ENCODE peak calls at places on chromosomes 11 and 22, in seven cellular contexts. M, U, F, E, D, V and N are unnamed samples.

GRCh38 chr22:37566329-37566837 is 6.1 kb downstream of the CDC42EP1 start:
- DNase-seq in M (no peak), U (no peak), F (no peak), E (no peak), D (peak), V (peak), N (no peak)

GRCh38 chr11:18233912-18234311 is 2.7 kb downstream of the SAA4 start:
- DNase-seq in M (no peak), U (no peak), F (no peak), E (no peak), D (no peak), V (no peak), N (no peak)

GRCh38 chr22:17266261-17266971 is 47.2 kb upstream of the ADA2 start:
- DNase-seq in M (peak), U (no peak), F (peak), E (no peak), D (no peak), V (peak), N (no peak)

GRCh38 chr11:27557223-27557622 is 50.7 kb upstream of the LIN7C start:
- DNase-seq in M (no peak), U (no peak), F (no peak), E (no peak), D (no peak), V (no peak), N (no peak)

GRCh38 chr11:130830563-130830950 is 85.7 kb downstream of the SNX19 start:
- DNase-seq in M (no peak), U (no peak), F (no peak), E (no peak), D (no peak), V (peak), N (no peak)

GRCh38 chr22:24730864-24731263 is 43.7 kb downstream of the PIWIL3 start:
- DNase-seq in M (no peak), U (no peak), F (no peak), E (no peak), D (no peak), V (no peak), N (no peak)

GRCh38 chr11:46265764-46266163 is 11.7 kb upstream of the CREB3L1 start:
- DNase-seq in M (no peak), U (no peak), F (no peak), E (no peak), D (no peak), V (no peak), N (no peak)

GRCh38 chr22:43421914-43422615 is 10.3 kb downstream of the MPPED1 start:
- DNase-seq in M (no peak), U (no peak), F (no peak), E (no peak), D (no peak), V (no peak), N (no peak)

GRCh38 chr22:25403752-25404471 is 160.6 kb upstream of the GRK3 start:
- DNase-seq in M (no peak), U (no peak), F (peak), E (peak), D (no peak), V (peak), N (no peak)

GRCh38 chr11:19868281-19868821 is 155.7 kb downstream of the NAV2 start:
- DNase-seq in M (no peak), U (no peak), F (no peak), E (no peak), D (no peak), V (peak), N (peak)

GRCh38 chr11:69381681-69382130 is 87.8 kb downstream of the MYEOV start:
- DNase-seq in M (no peak), U (no peak), F (no peak), E (peak), D (no peak), V (no peak), N (no peak)

GRCh38 chr22:17172172-17172833 is 13.2 kb upstream of the HDHD5 start:
- DNase-seq in M (no peak), U (no peak), F (no peak), E (no peak), D (no peak), V (peak), N (no peak)

GRCh38 chr11:120128392-120129172 is 9.3 kb downstream of the TRIM29 start:
- DNase-seq in M (no peak), U (no peak), F (peak), E (peak), D (no peak), V (no peak), N (no peak)

GRCh38 chr11:76621866-76622265 is 48.7 kb downstream of the LRRC32 start:
- DNase-seq in M (no peak), U (no peak), F (no peak), E (peak), D (no peak), V (no peak), N (no peak)

GRCh38 chr11:118295834-118296454 is 8.6 kb upstream of the CD3E start:
- DNase-seq in M (no peak), U (no peak), F (no peak), E (no peak), D (peak), V (peak), N (no peak)

GRCh38 chr22:46798366-46799057 is 36.1 kb downstream of the TBC1D22A start:
- DNase-seq in M (no peak), U (no peak), F (peak), E (peak), D (peak), V (peak), N (peak)

GRCh38 chr11:88384004-88384677 is 46.6 kb upstream of the CTSC start:
- DNase-seq in M (no peak), U (no peak), F (no peak), E (no peak), D (no peak), V (no peak), N (no peak)

GRCh38 chr11:110968348-110969062 is 256.3 kb upstream of the ARHGAP20 start:
- DNase-seq in M (no peak), U (no peak), F (no peak), E (no peak), D (no peak), V (no peak), N (no peak)

GRCh38 chr11:75301602-75302345 is 49.7 kb downstream of the ARRB1 start:
- DNase-seq in M (no peak), U (no peak), F (no peak), E (no peak), D (no peak), V (no peak), N (no peak)

GRCh38 chr22:25484498-25484897 is 80.0 kb upstream of the GRK3 start:
- DNase-seq in M (no peak), U (no peak), F (no peak), E (no peak), D (no peak), V (no peak), N (no peak)

GRCh38 chr11:18383388-18384156 is 10.8 kb upstream of the LDHA start:
- DNase-seq in M (no peak), U (peak), F (peak), E (peak), D (peak), V (peak), N (peak)

GRCh38 chr22:33652596-33652995 is 267.7 kb downstream of the LARGE1 start:
- DNase-seq in M (no peak), U (no peak), F (no peak), E (no peak), D (no peak), V (no peak), N (no peak)

GRCh38 chr11:196786-197731 is 4.2 kb downstream of the SCGB1C1 start:
- DNase-seq in M (no peak), U (no peak), F (no peak), E (peak), D (no peak), V (no peak), N (no peak)

GRCh38 chr22:36235585-36235984 is 3.7 kb downstream of the APOL2 start:
- DNase-seq in M (no peak), U (no peak), F (no peak), E (no peak), D (no peak), V (no peak), N (no peak)

GRCh38 chr11:12474871-12475270 is 97.5 kb downstream of the PARVA start:
- DNase-seq in M (no peak), U (no peak), F (no peak), E (no peak), D (no peak), V (no peak), N (no peak)

GRCh38 chr11:8206251-8207079 is 37.6 kb upstream of the RIC3 start:
- DNase-seq in M (peak), U (no peak), F (no peak), E (peak), D (no peak), V (peak), N (no peak)

GRCh38 chr11:2092956-2093412 is 46.2 kb downstream of the IGF2 start:
- DNase-seq in M (peak), U (no peak), F (no peak), E (peak), D (peak), V (peak), N (no peak)